ENCODE peak calls at places on chromosomes 5 and 9, in nine cellular contexts. B, I, A, O, G, Z, R, U and H are unnamed samples.

GRCh38 chr5:1294839-1295649 is at the start of gene TERT:
- DNase-seq in B (peak; percentile 59), I (peak; percentile 64), A (no peak), O (no peak), G (no peak), Z (peak; percentile 62), R (peak; percentile 57), U (no peak), H (peak; percentile 92)

GRCh38 chr9:107283621-107284616 is 840 bp downstream of the RAD23B start:
- DNase-seq in B (peak; percentile 89), I (peak; percentile 66), A (peak; percentile 10), O (peak; percentile 64), G (peak; percentile 56), Z (peak; percentile 66), R (peak; percentile 79), U (peak; percentile 64), H (peak; percentile 94)

GRCh38 chr5:80957031-80957761 is 3.0 kb upstream of the RASGRF2 start:
- DNase-seq in B (no peak), I (no peak), A (no peak), O (no peak), G (peak; percentile 28), Z (no peak), R (no peak), U (peak; percentile 60), H (peak; percentile 36)

GRCh38 chr9:79301549-79301948 is 270.2 kb upstream of the TLE4 start:
- DNase-seq in B (no peak), I (no peak), A (no peak), O (no peak), G (no peak), Z (no peak), R (no peak), U (no peak), H (no peak)

GRCh38 chr5:37665272-37665671 is 174.6 kb downstream of the GDNF start:
- DNase-seq in B (no peak), I (no peak), A (no peak), O (no peak), G (peak; percentile 28), Z (no peak), R (no peak), U (peak; percentile 49), H (no peak)

GRCh38 chr9:114289571-114290481 is 33.1 kb upstream of the ORM1 start:
- DNase-seq in B (no peak), I (no peak), A (no peak), O (peak; percentile 16), G (no peak), Z (no peak), R (no peak), U (no peak), H (no peak)

GRCh38 chr5:6868170-6868569 is 154.9 kb downstream of the TENT4A start:
- DNase-seq in B (no peak), I (no peak), A (no peak), O (no peak), G (no peak), Z (no peak), R (no peak), U (no peak), H (no peak)

GRCh38 chr9:79662553-79662956 is 90.8 kb downstream of the TLE4 start:
- DNase-seq in B (no peak), I (no peak), A (no peak), O (no peak), G (peak; percentile 90), Z (peak; percentile 30), R (peak; percentile 88), U (no peak), H (no peak)

GRCh38 chr5:169416583-169417196 is 115.8 kb upstream of the SLIT3 start:
- DNase-seq in B (no peak), I (no peak), A (peak; percentile 40), O (peak; percentile 58), G (no peak), Z (no peak), R (no peak), U (peak; percentile 90), H (peak; percentile 85)

GRCh38 chr9:116157436-116158138 is 4.0 kb downstream of the PAPPA start:
- DNase-seq in B (no peak), I (no peak), A (no peak), O (peak; percentile 31), G (no peak), Z (no peak), R (peak; percentile 62), U (no peak), H (no peak)

GRCh38 chr9:130209422-130209821 is 37.2 kb downstream of the NCS1 start:
- DNase-seq in B (no peak), I (no peak), A (no peak), O (peak; percentile 64), G (no peak), Z (no peak), R (no peak), U (no peak), H (no peak)

GRCh38 chr9:77807295-77807694 is 159.2 kb upstream of the GNA14 start:
- DNase-seq in B (no peak), I (no peak), A (no peak), O (no peak), G (peak; percentile 79), Z (no peak), R (no peak), U (peak; percentile 92), H (no peak)

GRCh38 chr5:66595877-66596790 is at the start of gene MAST4:
- DNase-seq in B (peak; percentile 92), I (peak; percentile 6), A (no peak), O (peak; percentile 90), G (peak; percentile 85), Z (peak; percentile 12), R (peak; percentile 93), U (peak; percentile 85), H (peak; percentile 94)

DNA sequence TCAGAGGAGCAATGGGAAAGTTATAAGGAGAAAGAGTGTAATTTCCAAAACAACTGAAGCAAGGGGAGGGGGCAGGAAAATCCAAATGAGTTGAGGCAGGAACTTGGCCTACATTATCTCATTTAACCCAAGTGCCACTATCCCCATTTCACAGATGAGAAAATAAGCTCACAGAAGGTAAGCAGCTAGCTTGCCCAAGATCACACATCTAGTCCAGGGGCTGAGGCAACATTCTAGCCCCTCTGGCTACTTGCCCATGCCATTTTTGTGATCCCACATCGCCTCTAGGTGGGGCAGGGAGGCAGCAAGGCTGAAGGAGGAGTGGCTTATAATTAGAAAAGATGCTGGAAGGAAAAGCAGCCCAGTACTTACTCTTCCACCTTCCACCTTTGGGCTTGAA is 2.6 kb upstream of the PSIP1 start:
- DNase-seq in B (no peak), I (no peak), A (no peak), O (no peak), G (no peak), Z (no peak), R (no peak), U (no peak), H (peak; percentile 53)
- H3K4me3 ChIP-seq in B (no peak overlapping the region), I (no peak overlapping the region), A (no peak overlapping the region), O (no peak overlapping the region), G (no peak overlapping the region), Z (no peak overlapping the region), R (no peak overlapping the region), U (no peak overlapping the region), H (no peak overlapping the region)

DNA sequence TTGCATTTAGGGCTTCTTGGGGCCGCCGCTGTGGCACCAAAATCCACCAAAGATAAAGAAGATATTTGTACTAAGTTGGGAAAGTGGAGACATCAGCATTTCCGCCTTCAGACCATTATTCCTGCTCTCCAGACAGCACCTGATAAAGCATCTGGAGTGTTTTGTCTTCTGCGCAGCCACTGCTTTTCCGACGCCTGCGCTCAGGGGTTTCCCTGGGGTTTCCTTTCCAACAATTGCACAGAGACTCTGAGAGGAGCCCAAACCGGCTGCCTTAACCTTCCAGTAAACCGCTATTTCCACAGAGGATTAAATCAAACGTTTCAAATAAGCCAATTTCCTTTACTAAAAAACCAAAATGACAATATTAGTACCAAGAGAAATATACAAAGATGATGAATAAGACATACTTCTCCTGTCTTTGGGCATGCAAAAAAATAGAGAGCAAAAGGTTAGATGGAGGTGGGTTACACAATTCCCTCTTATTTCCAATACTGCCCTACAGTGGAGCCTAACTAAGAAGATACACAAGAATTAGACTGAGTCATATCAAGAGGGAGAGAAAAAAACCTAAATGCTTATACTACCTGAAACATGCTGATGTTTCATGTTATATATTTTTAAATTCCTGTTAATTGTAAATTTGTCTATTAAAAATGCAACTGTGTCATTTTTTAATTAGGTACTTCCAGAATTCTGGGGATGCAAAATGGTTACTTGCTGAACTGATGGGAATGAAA is 98.4 kb downstream of the MAPKAP1 start:
- DNase-seq in B (no peak), I (no peak), A (no peak), O (no peak), G (peak; percentile 43), Z (no peak), R (no peak), U (peak; percentile 46), H (no peak)
- H3K9me3 ChIP-seq in B (no peaks in the 10 kb centered on the region), I (no peaks in the 10 kb centered on the region), A (no peaks in the 10 kb centered on the region), O (no peaks in the 10 kb centered on the region), G (no peaks in the 10 kb centered on the region), Z (no peaks in the 10 kb centered on the region), R (no peaks in the 10 kb centered on the region), U (no peaks in the 10 kb centered on the region), H (no peaks in the 10 kb centered on the region)

GRCh38 chr5:158881076-158881880 is 218.4 kb downstream of the EBF1 start:
- DNase-seq in B (peak; percentile 29), I (no peak), A (no peak), O (no peak), G (no peak), Z (no peak), R (no peak), U (no peak), H (peak; percentile 81)
- H3K27ac ChIP-seq in B (no peak overlapping the region), I (no peak overlapping the region), A (no peak overlapping the region), O (no peak overlapping the region), G (no peak overlapping the region), Z (no peak overlapping the region), R (no peak overlapping the region), U (no peak overlapping the region), H (peak overlapping the region; percentile 98)

GRCh38 chr5:152404494-152404893 is 585 bp downstream of the NMUR2 start:
- DNase-seq in B (no peak), I (no peak), A (no peak), O (no peak), G (no peak), Z (no peak), R (no peak), U (no peak), H (no peak)
- H3K4me3 ChIP-seq in B (no peak overlapping the region), I (no peak overlapping the region), A (no peak overlapping the region), O (no peak overlapping the region), G (no peak overlapping the region), Z (no peak overlapping the region), R (peak overlapping the region; percentile 29), U (no peak overlapping the region), H (no peak overlapping the region)

GRCh38 chr9:101409079-101409477 is 10.4 kb downstream of the ZNF189 start:
- DNase-seq in B (no peak), I (no peak), A (no peak), O (no peak), G (no peak), Z (no peak), R (no peak), U (no peak), H (no peak)
- H3K9me3 ChIP-seq in B (peaks cover 13% of the 10 kb centered on the region), I (peaks cover 95% of the 10 kb centered on the region), A (peaks cover 96% of the 10 kb centered on the region), O (peaks cover 91% of the 10 kb centered on the region), G (peaks cover 30% of the 10 kb centered on the region), Z (peaks cover 42% of the 10 kb centered on the region), R (peaks cover 79% of the 10 kb centered on the region), U (peaks cover 38% of the 10 kb centered on the region), H (peaks cover 56% of the 10 kb centered on the region)

DNA sequence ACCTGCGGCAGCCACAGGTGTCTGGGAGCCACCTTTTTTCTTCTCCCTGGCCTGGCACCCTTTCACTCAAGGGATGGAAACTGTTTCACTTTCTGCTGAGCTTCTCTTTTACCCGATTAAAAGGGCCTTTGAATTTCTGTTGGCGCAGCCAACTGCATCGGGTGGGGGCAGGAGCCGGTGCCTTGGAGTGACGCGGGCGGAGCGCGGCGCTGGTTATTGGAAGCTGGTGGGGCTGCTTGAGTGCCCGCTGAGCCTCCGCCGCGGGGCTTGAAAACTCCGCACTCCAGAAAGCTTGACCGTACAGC is 52.0 kb upstream of the TJP2 start:
- DNase-seq in B (peak; percentile 74), I (peak; percentile 44), A (no peak), O (peak; percentile 50), G (no peak), Z (no peak), R (no peak), U (peak; percentile 51), H (no peak)
- H3K27ac ChIP-seq in B (no peak overlapping the region), I (no peak overlapping the region), A (peak overlapping the region; percentile 84), O (peak overlapping the region; percentile 70), G (peak overlapping the region; percentile 69), Z (no peak overlapping the region), R (peak overlapping the region; percentile 72), U (peak overlapping the region; percentile 60), H (no peak overlapping the region)